ENCODE peak calls at places on chromosomes 6 and 20, in ten cellular contexts. R is naive thymus-derived CD4-positive, alpha-beta T cell; F is NCI-H510A treated with DMSO at 0.1 percent for 48 hours; B is GM06990; Q is AG09309; G is astrocyte of the hippocampus; H is left ventricle myocardium superior; O is activated gamma-delta T cell; C is activated CD4-positive, alpha-beta T cell treated with anti-CD3 and anti-CD28 coated beads for 4 hours; Y is stimulated activated CD8-positive, alpha-beta memory T cell treated with anti-CD3 and anti-CD28 coated beads, Interleukin-7, amount 100 ng/mL, for 24 hours. L is an unnamed sample.

GRCh38 chr20:63196756-63197470 is 19.0 kb downstream of the YTHDF1 start:
- DNase-seq in Q (no peak), H (no peak), G (no peak), R (no peak), C (no peak), F (no peak), O (no peak), Y (no peak), B (no peak), L (no peak)

GRCh38 chr20:62051166-62051900 is 14.3 kb downstream of the TAF4 start:
- DNase-seq in O (no peak), G (no peak), H (no peak), Y (no peak), B (no peak), C (no peak), F (no peak), R (no peak), Q (no peak), L (no peak)

GRCh38 chr6:32942555-32942954 is 1.7 kb upstream of the HLA-DMB start:
- DNase-seq in H (no peak), B (no peak), F (no peak), Q (no peak), O (no peak), R (no peak), C (no peak), Y (no peak), G (no peak), L (no peak)

GRCh38 chr6:91149914-91150674 is 563.2 kb upstream of the MAP3K7 start:
- DNase-seq in Q (no peak), G (peak), C (no peak), Y (no peak), B (no peak), O (no peak), H (no peak), F (no peak), R (no peak), L (no peak)

GRCh38 chr6:3749390-3749978 is 2.0 kb downstream of the PXDC1 start:
- DNase-seq in C (no peak), Y (no peak), B (no peak), O (no peak), Q (no peak), F (no peak), H (no peak), G (peak), R (no peak), L (no peak)

GRCh38 chr6:35948725-35949124 is 27.8 kb upstream of the SRPK1 start:
- DNase-seq in H (no peak), G (no peak), Q (no peak), R (no peak), B (no peak), Y (no peak), F (no peak), O (no peak), C (no peak), L (no peak)

GRCh38 chr6:87151786-87152527 is 3.4 kb upstream of the ZNF292 start:
- DNase-seq in Q (no peak), C (peak), O (peak), B (peak), R (peak), Y (peak), G (peak), H (peak), F (peak), L (peak)

GRCh38 chr20:58612021-58612700 is 38.9 kb upstream of the STX16 start:
- DNase-seq in H (no peak), F (no peak), R (no peak), Q (no peak), C (no peak), G (peak), B (no peak), Y (no peak), O (no peak), L (no peak)

GRCh38 chr6:154479388-154480143 is 30.9 kb downstream of the CNKSR3 start:
- DNase-seq in G (peak), R (no peak), C (no peak), Y (no peak), H (no peak), F (no peak), B (no peak), Q (no peak), O (no peak), L (peak)

GRCh38 chr6:156910938-156911337 is 133.8 kb downstream of the ARID1B start:
- DNase-seq in O (no peak), R (no peak), Q (no peak), H (no peak), Y (no peak), C (no peak), F (no peak), G (no peak), B (no peak), L (no peak)

GRCh38 chr20:17281478-17281877 is 54.6 kb downstream of the PCSK2 start:
- DNase-seq in C (no peak), F (peak), Q (no peak), R (no peak), B (no peak), G (peak), O (no peak), Y (no peak), H (no peak), L (no peak)

GRCh38 chr20:45320948-45321595 is 13.0 kb upstream of the MATN4 start:
- DNase-seq in B (peak), R (no peak), G (no peak), F (no peak), Y (no peak), Q (no peak), O (no peak), H (no peak), C (no peak), L (no peak)

GRCh38 chr6:147741419-147741818 is 232.9 kb downstream of the SAMD5 start:
- DNase-seq in H (no peak), Y (no peak), R (no peak), F (no peak), G (no peak), C (no peak), Q (peak), B (no peak), O (no peak), L (no peak)

GRCh38 chr20:774016-774679 is 5.8 kb upstream of the SLC52A3 start:
- DNase-seq in B (no peak), G (no peak), C (no peak), Y (no peak), H (no peak), R (no peak), O (no peak), F (no peak), Q (no peak), L (no peak)

GRCh38 chr20:4709261-4710105 is 12.2 kb upstream of the PRND start:
- DNase-seq in G (no peak), H (no peak), C (no peak), Y (no peak), R (no peak), F (no peak), Q (no peak), B (no peak), O (no peak), L (no peak)

GRCh38 chr6:136791296-136792065 is 796 bp downstream of the MAP3K5 start:
- DNase-seq in C (peak), O (peak), Q (no peak), Y (no peak), B (peak), G (peak), H (peak), R (peak), F (peak), L (no peak)